ENCODE peak calls at places on chromosomes 13 and 19, in nine cellular contexts. B, J, U, T, S, V, O, A and Z are unnamed samples.

GRCh38 chr13:98103942-98104880 is 38.7 kb upstream of the FARP1 start:
- DNase-seq in O (no peak), V (no peak), U (no peak), B (no peak), T (no peak), A (peak), S (no peak), J (peak), Z (peak)

GRCh38 chr13:49810464-49810824 is 18.0 kb upstream of the KPNA3 start:
- DNase-seq in U (no peak), B (no peak), S (no peak), T (no peak), J (no peak), A (no peak), O (no peak), V (no peak), Z (peak)

GRCh38 chr19:52542984-52543664 is 15.7 kb downstream of the ZNF808 start:
- DNase-seq in B (no peak), V (no peak), T (no peak), J (no peak), O (no peak), U (no peak), S (no peak), A (peak), Z (no peak)

GRCh38 chr19:51002542-51003311 is 1.3 kb upstream of the KLK8 start:
- DNase-seq in B (no peak), J (peak), O (no peak), U (no peak), T (no peak), V (no peak), S (no peak), A (peak), Z (peak)

GRCh38 chr19:54451997-54452396 is 3.0 kb downstream of the LENG8 start:
- DNase-seq in S (no peak), J (no peak), V (no peak), A (no peak), B (no peak), T (no peak), U (no peak), O (no peak), Z (no peak)

GRCh38 chr13:27953671-27954405 is 15.3 kb downstream of the CDX2 start:
- DNase-seq in T (no peak), O (peak), B (peak), V (peak), J (peak), U (peak), A (peak), S (peak), Z (peak)

GRCh38 chr13:31072041-31072440 is 89.7 kb downstream of the HSPH1 start:
- DNase-seq in V (no peak), S (no peak), U (peak), O (no peak), J (peak), B (no peak), T (no peak), A (peak), Z (no peak)

GRCh38 chr13:104954210-104954609 is 1581.3 kb downstream of the EFNB2 start:
- DNase-seq in B (no peak), T (no peak), O (no peak), J (peak), A (no peak), S (no peak), V (no peak), U (no peak), Z (peak)

GRCh38 chr19:48966541-48967345 is 1.6 kb downstream of the FTL start:
- DNase-seq in J (no peak), O (no peak), U (no peak), T (no peak), V (no peak), A (no peak), S (no peak), B (no peak), Z (no peak)

GRCh38 chr19:7562646-7563393 is 27.3 kb downstream of the PNPLA6 start:
- DNase-seq in O (no peak), V (no peak), J (no peak), B (no peak), T (no peak), S (no peak), A (no peak), U (no peak), Z (no peak)

GRCh38 chr19:8609210-8610040 is 1.1 kb downstream of the ADAMTS10 start:
- DNase-seq in O (no peak), J (peak), V (peak), U (peak), B (no peak), T (no peak), S (peak), A (peak), Z (no peak)

GRCh38 chr13:95607363-95607762 is 37.1 kb downstream of the DZIP1 start:
- DNase-seq in O (no peak), T (no peak), U (no peak), J (peak), V (no peak), S (no peak), A (peak), B (no peak), Z (peak)

GRCh38 chr13:21101865-21102576 is 40.6 kb upstream of the LATS2 start:
- DNase-seq in O (no peak), U (no peak), V (no peak), B (no peak), A (no peak), S (no peak), J (no peak), T (no peak), Z (no peak)

GRCh38 chr19:41883821-41884733 is 1.1 kb downstream of the ARHGEF1 start:
- DNase-seq in B (peak), A (peak), J (peak), V (peak), S (peak), U (peak), O (peak), T (peak), Z (peak)

GRCh38 chr19:28898279-28898678 is 314.7 kb downstream of the UQCRFS1 start:
- DNase-seq in S (no peak), O (no peak), V (no peak), T (no peak), B (no peak), U (peak), A (no peak), J (no peak), Z (no peak)

GRCh38 chr13:99687728-99688397 is 186.6 kb downstream of the TM9SF2 start:
- DNase-seq in U (peak), V (no peak), J (no peak), B (no peak), O (no peak), T (no peak), A (no peak), S (no peak), Z (no peak)

GRCh38 chr13:109880371-109881346 is 94.3 kb upstream of the IRS2 start:
- DNase-seq in A (no peak), V (no peak), B (no peak), S (no peak), O (no peak), T (no peak), U (no peak), J (no peak), Z (no peak)

GRCh38 chr13:110179116-110179857 is 127.7 kb downstream of the COL4A1 start:
- DNase-seq in U (no peak), S (no peak), A (no peak), B (no peak), J (no peak), O (no peak), T (no peak), V (no peak), Z (no peak)